ENCODE peak calls at places on chromosomes 11 and 22, in six cellular contexts. One of them, this sample, is unnamed.
A peak's percentile ranks its signal among the peaks of the same experiment; 100 is the strongest.

GRCh38 chr11:128803440-128803839 is 63.7 kb downstream of the KCNJ1 start:
- DNase-seq in keratinocyte: no peak
- DNase-seq in mesenchymal stem cell: no peak
- DNase-seq in mucosa of descending colon: no peak
- DNase-seq in neural progenitor cell: no peak
- DNase-seq in tibial artery: no peak
- DNase-seq in this sample: no peak

GRCh38 chr11:66035653-66036333 is 9.5 kb upstream of the CATSPER1 start:
- DNase-seq in mucosa of descending colon: no peak
- DNase-seq in keratinocyte: no peak
- DNase-seq in tibial artery: no peak
- DNase-seq in mesenchymal stem cell: no peak
- DNase-seq in neural progenitor cell: no peak
- DNase-seq in this sample: no peak

GRCh38 chr11:78099671-78100070 is 20.0 kb upstream of the NDUFC2 start:
- DNase-seq in mucosa of descending colon: no peak
- DNase-seq in mesenchymal stem cell: no peak
- DNase-seq in tibial artery: no peak
- DNase-seq in neural progenitor cell: no peak
- DNase-seq in keratinocyte: no peak
- DNase-seq in this sample: no peak

GRCh38 chr11:110297082-110297725 is 790 bp upstream of the RDX start:
- DNase-seq in neural progenitor cell: no peak
- DNase-seq in mesenchymal stem cell: peak; percentile 61
- DNase-seq in tibial artery: no peak
- DNase-seq in keratinocyte: no peak
- DNase-seq in mucosa of descending colon: no peak
- DNase-seq in this sample: no peak

GRCh38 chr11:76772100-76772782 is 10.9 kb upstream of the TSKU start:
- DNase-seq in tibial artery: peak; percentile 66
- DNase-seq in keratinocyte: no peak
- DNase-seq in mesenchymal stem cell: peak; percentile 84
- DNase-seq in neural progenitor cell: no peak
- DNase-seq in mucosa of descending colon: no peak
- DNase-seq in this sample: peak; percentile 93

GRCh38 chr11:74138572-74138971 is 32.2 kb downstream of the C2CD3 start:
- DNase-seq in mucosa of descending colon: no peak
- DNase-seq in tibial artery: no peak
- DNase-seq in keratinocyte: peak; percentile 81
- DNase-seq in mesenchymal stem cell: peak; percentile 89
- DNase-seq in neural progenitor cell: no peak
- DNase-seq in this sample: peak; percentile 43

GRCh38 chr11:75797116-75797515 is 17.9 kb upstream of the UVRAG start:
- DNase-seq in keratinocyte: no peak
- DNase-seq in mesenchymal stem cell: no peak
- DNase-seq in neural progenitor cell: no peak
- DNase-seq in tibial artery: no peak
- DNase-seq in mucosa of descending colon: no peak
- DNase-seq in this sample: no peak

GRCh38 chr11:12853652-12854296 is 155.3 kb upstream of the RASSF10 start:
- DNase-seq in mesenchymal stem cell: peak; percentile 49
- DNase-seq in mucosa of descending colon: no peak
- DNase-seq in keratinocyte: no peak
- DNase-seq in tibial artery: no peak
- DNase-seq in neural progenitor cell: no peak
- DNase-seq in this sample: peak; percentile 97

GRCh38 chr22:39209756-39210155 is 35.0 kb downstream of the PDGFB start:
- DNase-seq in keratinocyte: no peak
- DNase-seq in mucosa of descending colon: no peak
- DNase-seq in tibial artery: no peak
- DNase-seq in mesenchymal stem cell: no peak
- DNase-seq in neural progenitor cell: no peak
- DNase-seq in this sample: no peak

GRCh38 chr11:6862961-6863360 is at the start of gene OR10A2:
- DNase-seq in mucosa of descending colon: no peak
- DNase-seq in tibial artery: no peak
- DNase-seq in neural progenitor cell: peak; percentile 6
- DNase-seq in keratinocyte: no peak
- DNase-seq in mesenchymal stem cell: no peak
- DNase-seq in this sample: no peak

GRCh38 chr11:5476184-5476819 is 12.2 kb upstream of the OR52D1 start:
- DNase-seq in tibial artery: no peak
- DNase-seq in mucosa of descending colon: no peak
- DNase-seq in mesenchymal stem cell: peak; percentile 61
- DNase-seq in neural progenitor cell: peak; percentile 73
- DNase-seq in keratinocyte: peak; percentile 13
- DNase-seq in this sample: peak; percentile 59

GRCh38 chr11:18295316-18295715 is 26.6 kb downstream of the HPS5 start:
- DNase-seq in tibial artery: no peak
- DNase-seq in neural progenitor cell: no peak
- DNase-seq in mucosa of descending colon: no peak
- DNase-seq in mesenchymal stem cell: no peak
- DNase-seq in keratinocyte: no peak
- DNase-seq in this sample: no peak

GRCh38 chr11:68666854-68667253 is 17.5 kb upstream of the GAL start:
- DNase-seq in mesenchymal stem cell: no peak
- DNase-seq in keratinocyte: no peak
- DNase-seq in mucosa of descending colon: no peak
- DNase-seq in neural progenitor cell: peak; percentile 23
- DNase-seq in tibial artery: no peak
- DNase-seq in this sample: no peak

GRCh38 chr11:111792314-111792713 is 26.1 kb upstream of the PPP2R1B start:
- DNase-seq in keratinocyte: no peak
- DNase-seq in tibial artery: no peak
- DNase-seq in mucosa of descending colon: no peak
- DNase-seq in neural progenitor cell: no peak
- DNase-seq in mesenchymal stem cell: no peak
- DNase-seq in this sample: no peak

GRCh38 chr22:50577987-50578775 is at the start of gene CPT1B:
- DNase-seq in mucosa of descending colon: no peak
- DNase-seq in neural progenitor cell: no peak
- DNase-seq in mesenchymal stem cell: peak; percentile 10
- DNase-seq in keratinocyte: no peak
- DNase-seq in tibial artery: peak; percentile 3
- DNase-seq in this sample: no peak

GRCh38 chr11:79626135-79626748 is 185.4 kb upstream of the TENM4 start:
- DNase-seq in tibial artery: no peak
- DNase-seq in mesenchymal stem cell: no peak
- DNase-seq in mucosa of descending colon: no peak
- DNase-seq in neural progenitor cell: no peak
- DNase-seq in keratinocyte: no peak
- DNase-seq in this sample: no peak

GRCh38 chr22:36350751-36351594 is 36.8 kb downstream of the MYH9 start:
- DNase-seq in mesenchymal stem cell: peak; percentile 89
- DNase-seq in keratinocyte: no peak
- DNase-seq in tibial artery: no peak
- DNase-seq in neural progenitor cell: no peak
- DNase-seq in mucosa of descending colon: no peak
- DNase-seq in this sample: no peak

GRCh38 chr22:44622147-44622427 is 79.9 kb upstream of the PRR5 start:
- DNase-seq in mucosa of descending colon: no peak
- DNase-seq in neural progenitor cell: peak; percentile 83
- DNase-seq in mesenchymal stem cell: no peak
- DNase-seq in tibial artery: no peak
- DNase-seq in keratinocyte: no peak
- DNase-seq in this sample: no peak

GRCh38 chr11:9020881-9021280 is 17.1 kb upstream of the NRIP3 start:
- DNase-seq in mucosa of descending colon: no peak
- DNase-seq in neural progenitor cell: no peak
- DNase-seq in tibial artery: no peak
- DNase-seq in mesenchymal stem cell: no peak
- DNase-seq in keratinocyte: no peak
- DNase-seq in this sample: no peak

GRCh38 chr11:15985863-15986139 is 370.5 kb downstream of the SOX6 start:
- DNase-seq in mucosa of descending colon: no peak
- DNase-seq in tibial artery: no peak
- DNase-seq in keratinocyte: no peak
- DNase-seq in mesenchymal stem cell: no peak
- DNase-seq in neural progenitor cell: no peak
- DNase-seq in this sample: no peak

GRCh38 chr22:26713823-26714449 is 56.5 kb downstream of the MIAT start:
- DNase-seq in keratinocyte: no peak
- DNase-seq in tibial artery: peak; percentile 51
- DNase-seq in mesenchymal stem cell: peak; percentile 82
- DNase-seq in neural progenitor cell: no peak
- DNase-seq in mucosa of descending colon: no peak
- DNase-seq in this sample: no peak

GRCh38 chr11:78801161-78801884 is 226.7 kb upstream of the NARS2 start:
- DNase-seq in mesenchymal stem cell: peak; percentile 98
- DNase-seq in neural progenitor cell: no peak
- DNase-seq in mucosa of descending colon: no peak
- DNase-seq in tibial artery: peak; percentile 80
- DNase-seq in keratinocyte: peak; percentile 45
- DNase-seq in this sample: peak; percentile 18

GRCh38 chr11:18578975-18579598 is 9.4 kb downstream of the UEVLD start:
- DNase-seq in mucosa of descending colon: peak; percentile 68
- DNase-seq in mesenchymal stem cell: no peak
- DNase-seq in tibial artery: no peak
- DNase-seq in keratinocyte: no peak
- DNase-seq in neural progenitor cell: no peak
- DNase-seq in this sample: peak; percentile 87

GRCh38 chr11:129739339-129739738 is 76.3 kb upstream of the TMEM45B start:
- DNase-seq in neural progenitor cell: no peak
- DNase-seq in keratinocyte: no peak
- DNase-seq in tibial artery: no peak
- DNase-seq in mucosa of descending colon: no peak
- DNase-seq in mesenchymal stem cell: no peak
- DNase-seq in this sample: no peak

GRCh38 chr11:113723706-113724246 is 17.7 kb upstream of the TMPRSS5 start:
- DNase-seq in mesenchymal stem cell: no peak
- DNase-seq in neural progenitor cell: no peak
- DNase-seq in mucosa of descending colon: no peak
- DNase-seq in keratinocyte: no peak
- DNase-seq in tibial artery: no peak
- DNase-seq in this sample: no peak

GRCh38 chr11:2794947-2795346 is 90.6 kb downstream of the CDKN1C start:
- DNase-seq in neural progenitor cell: no peak
- DNase-seq in mucosa of descending colon: peak; percentile 33
- DNase-seq in tibial artery: peak; percentile 18
- DNase-seq in keratinocyte: no peak
- DNase-seq in mesenchymal stem cell: no peak
- DNase-seq in this sample: no peak

GRCh38 chr22:17436382-17436951 is 67.2 kb downstream of the CECR2 start:
- DNase-seq in mesenchymal stem cell: no peak
- DNase-seq in neural progenitor cell: peak; percentile 44
- DNase-seq in mucosa of descending colon: no peak
- DNase-seq in tibial artery: no peak
- DNase-seq in keratinocyte: no peak
- DNase-seq in this sample: no peak

GRCh38 chr22:21445437-21446127 is 21.6 kb upstream of the TMEM191C start:
- DNase-seq in tibial artery: peak; percentile 10
- DNase-seq in keratinocyte: no peak
- DNase-seq in mesenchymal stem cell: no peak
- DNase-seq in mucosa of descending colon: peak; percentile 34
- DNase-seq in neural progenitor cell: no peak
- DNase-seq in this sample: no peak

DNA sequence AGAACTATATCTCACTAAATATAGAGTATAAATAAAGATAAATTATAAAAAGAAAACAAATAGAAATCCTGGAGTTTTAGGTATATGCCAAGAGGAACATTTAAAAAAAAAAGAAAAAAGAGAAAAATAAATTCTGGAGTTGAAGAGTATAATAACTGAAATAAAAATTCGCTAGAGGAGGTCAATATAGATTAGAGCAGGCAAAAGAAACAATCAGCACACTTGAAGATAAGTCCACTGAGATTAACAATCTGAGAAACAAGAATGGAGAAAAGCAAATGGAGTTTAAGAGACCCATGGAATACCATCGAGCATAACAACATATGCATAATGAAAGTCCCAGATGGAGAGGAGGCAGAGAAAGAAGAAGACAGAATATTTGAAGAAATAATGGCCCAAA is 14.3 kb upstream of the BEST1 start:
- DNase-seq in mucosa of descending colon: no peak
- DNase-seq in neural progenitor cell: no peak
- DNase-seq in mesenchymal stem cell: no peak
- DNase-seq in tibial artery: no peak
- DNase-seq in keratinocyte: no peak
- DNase-seq in this sample: no peak
- H3K9me3 ChIP-seq in mucosa of descending colon: no peaks in the 10 kb centered on the region
- H3K9me3 ChIP-seq in neural progenitor cell: peaks cover 5% of the 10 kb centered on the region
- H3K9me3 ChIP-seq in mesenchymal stem cell: peaks cover 9% of the 10 kb centered on the region
- H3K9me3 ChIP-seq in tibial artery: no peaks in the 10 kb centered on the region
- H3K9me3 ChIP-seq in keratinocyte: no peaks in the 10 kb centered on the region
- H3K9me3 ChIP-seq in this sample: peaks cover 1% of the 10 kb centered on the region

DNA sequence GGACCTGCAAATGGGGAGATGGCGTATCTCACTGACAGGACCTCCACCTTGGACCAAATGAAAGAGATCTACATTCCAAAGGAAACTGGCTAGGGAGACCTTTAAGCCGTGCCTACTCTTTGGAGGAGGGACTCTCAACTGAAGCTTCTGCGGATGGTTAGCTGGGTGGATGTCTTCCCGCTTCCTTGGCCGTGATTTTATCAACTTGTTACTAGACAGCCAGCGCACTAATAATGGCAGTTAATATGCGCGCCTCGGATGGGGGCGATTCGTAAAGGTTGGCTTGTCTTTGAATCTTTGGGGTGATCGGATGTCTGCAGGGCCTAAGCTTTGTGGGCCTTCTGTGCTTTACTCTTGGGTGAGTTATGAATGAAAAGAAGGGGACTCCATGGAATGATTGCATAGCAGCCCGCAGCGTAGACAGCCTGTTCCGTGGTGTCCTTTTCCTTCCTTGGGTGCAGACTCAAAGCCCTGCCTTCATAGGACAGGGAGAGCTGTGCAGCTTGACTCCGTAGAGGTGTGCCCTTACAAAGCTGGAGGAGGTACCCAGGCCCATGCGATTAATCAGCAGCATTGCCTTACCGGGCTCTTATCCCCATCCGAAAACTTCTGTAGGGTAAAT is 1.5 kb downstream of the ZNRF3 start:
- DNase-seq in mucosa of descending colon: no peak
- DNase-seq in neural progenitor cell: peak; percentile 38
- DNase-seq in keratinocyte: no peak
- DNase-seq in mesenchymal stem cell: peak; percentile 3
- DNase-seq in tibial artery: no peak
- DNase-seq in this sample: no peak
- H3K4me3 ChIP-seq in mucosa of descending colon: no peak overlapping the region
- H3K4me3 ChIP-seq in neural progenitor cell: peak overlapping the region; percentile 68
- H3K4me3 ChIP-seq in keratinocyte: peak overlapping the region; percentile 85
- H3K4me3 ChIP-seq in mesenchymal stem cell: peak overlapping the region; percentile 84
- H3K4me3 ChIP-seq in tibial artery: peak overlapping the region; percentile 65
- H3K4me3 ChIP-seq in this sample: peak overlapping the region; percentile 77

GRCh38 chr22:30250713-30251267 is 4.2 kb upstream of the LIF start:
- DNase-seq in mesenchymal stem cell: peak; percentile 46
- DNase-seq in mucosa of descending colon: no peak
- DNase-seq in tibial artery: no peak
- DNase-seq in neural progenitor cell: no peak
- DNase-seq in keratinocyte: no peak
- DNase-seq in this sample: no peak
- H3K4me1 ChIP-seq in mesenchymal stem cell: peaks cover 74% of the 10 kb centered on the region
- H3K4me1 ChIP-seq in mucosa of descending colon: peaks cover 48% of the 10 kb centered on the region
- H3K4me1 ChIP-seq in tibial artery: peaks cover 38% of the 10 kb centered on the region
- H3K4me1 ChIP-seq in neural progenitor cell: peaks cover 11% of the 10 kb centered on the region
- H3K4me1 ChIP-seq in keratinocyte: peaks cover 38% of the 10 kb centered on the region
- H3K4me1 ChIP-seq in this sample: peaks cover 8% of the 10 kb centered on the region

DNA sequence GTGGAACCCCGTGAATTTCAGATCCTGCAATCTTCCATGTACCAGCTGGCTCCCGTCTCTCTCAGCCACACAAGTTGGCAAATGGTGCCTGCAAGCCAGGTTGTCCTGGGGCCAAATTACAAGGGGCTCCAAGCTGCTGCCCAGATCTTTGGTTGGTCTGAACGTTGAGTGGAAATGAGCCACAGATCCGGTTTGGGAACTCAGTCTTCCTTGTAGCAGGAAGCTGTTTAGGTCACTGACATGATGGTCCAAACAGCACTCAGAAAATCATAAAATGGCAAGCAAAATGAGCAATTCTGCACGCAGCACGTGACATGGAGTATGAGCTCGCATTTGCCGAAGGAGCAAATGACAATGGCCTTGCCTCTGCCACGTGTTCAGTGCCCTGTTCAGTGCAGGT is 1496.4 kb downstream of the TBC1D22A start:
- DNase-seq in tibial artery: no peak
- DNase-seq in neural progenitor cell: no peak
- DNase-seq in keratinocyte: no peak
- DNase-seq in mesenchymal stem cell: no peak
- DNase-seq in mucosa of descending colon: no peak
- DNase-seq in this sample: no peak
- H3K9me3 ChIP-seq in tibial artery: no peaks in the 10 kb centered on the region
- H3K9me3 ChIP-seq in neural progenitor cell: no peaks in the 10 kb centered on the region
- H3K9me3 ChIP-seq in keratinocyte: peaks cover 15% of the 10 kb centered on the region
- H3K9me3 ChIP-seq in mesenchymal stem cell: peaks cover 15% of the 10 kb centered on the region
- H3K9me3 ChIP-seq in mucosa of descending colon: no peaks in the 10 kb centered on the region
- H3K9me3 ChIP-seq in this sample: no peaks in the 10 kb centered on the region